ENCODE peak calls at places on chromosomes 3 and 15, in four cellular contexts. H is sigmoid colon, Y is fibroblast of pulmonary artery, M is adrenal gland. B is an unnamed sample.

GRCh38 chr3:127970966-127971592 is 56.0 kb downstream of the KBTBD12 start:
- DNase-seq in H (no peak), M (peak; percentile 40), Y (peak; percentile 69), B (no peak)

GRCh38 chr15:56244237-56244810 is 645 bp upstream of the RFX7 start:
- DNase-seq in Y (peak; percentile 76), H (peak; percentile 69), M (peak; percentile 47), B (peak; percentile 27)

GRCh38 chr3:152258448-152259302 is 10.1 kb upstream of the MBNL1 start:
- DNase-seq in M (peak; percentile 37), Y (peak; percentile 99), H (peak; percentile 85), B (peak; percentile 35)

GRCh38 chr15:95448531-95449210 is 881.8 kb upstream of the NR2F2 start:
- DNase-seq in H (no peak), Y (no peak), M (no peak), B (no peak)

GRCh38 chr3:48469046-48469915 is 22.7 kb downstream of the ATRIP start:
- DNase-seq in H (no peak), Y (no peak), M (no peak), B (no peak)

GRCh38 chr3:183188895-183189462 is 26.4 kb upstream of the LAMP3 start:
- DNase-seq in M (no peak), H (no peak), Y (peak; percentile 43), B (peak; percentile 47)

GRCh38 chr3:56369914-56370313 is 98.4 kb downstream of the ERC2 start:
- DNase-seq in M (no peak), H (no peak), Y (no peak), B (no peak)

GRCh38 chr3:188067932-188068331 is 86.0 kb upstream of the LPP start:
- DNase-seq in M (peak; percentile 32), H (no peak), Y (peak; percentile 65), B (no peak)

GRCh38 chr3:134602440-134602814 is 48.4 kb downstream of the KY start:
- DNase-seq in Y (no peak), H (no peak), M (no peak), B (no peak)

GRCh38 chr15:98963459-98963858 is 44.1 kb downstream of the PGPEP1L start:
- DNase-seq in Y (no peak), M (no peak), H (no peak), B (no peak)

GRCh38 chr3:115905871-115906270 is 282.6 kb downstream of the GAP43 start:
- DNase-seq in Y (no peak), M (no peak), H (no peak), B (no peak)

GRCh38 chr15:25730918-25731317 is 132.2 kb downstream of the ATP10A start:
- DNase-seq in Y (no peak), M (peak; percentile 4), H (peak; percentile 30), B (no peak)

GRCh38 chr3:76561494-76562242 is 478.2 kb upstream of the ROBO2 start:
- DNase-seq in H (no peak), Y (no peak), M (no peak), B (no peak)

GRCh38 chr3:87607234-87607633 is 330.9 kb upstream of the POU1F1 start:
- DNase-seq in Y (no peak), H (no peak), M (no peak), B (no peak)

GRCh38 chr3:154758109-154758868 is 321.8 kb upstream of the MME start:
- DNase-seq in M (no peak), Y (peak; percentile 62), H (no peak), B (no peak)

GRCh38 chr15:51536965-51537574 is 85.5 kb downstream of the DMXL2 start:
- DNase-seq in M (no peak), Y (peak; percentile 59), H (no peak), B (no peak)

GRCh38 chr3:188863999-188864406 is 307.8 kb upstream of the TPRG1 start:
- DNase-seq in M (no peak), Y (peak; percentile 29), H (no peak), B (no peak)

GRCh38 chr3:65685621-65686020 is 353.1 kb downstream of the MAGI1 start:
- DNase-seq in H (no peak), Y (peak; percentile 42), M (peak; percentile 58), B (no peak)

GRCh38 chr3:143697975-143698374 is 150.3 kb downstream of the SLC9A9 start:
- DNase-seq in M (no peak), H (no peak), Y (no peak), B (no peak)
- TF ChIP-seq CTCF in M (no peak), H (no peak), Y (no peak), B (no peak)

DNA sequence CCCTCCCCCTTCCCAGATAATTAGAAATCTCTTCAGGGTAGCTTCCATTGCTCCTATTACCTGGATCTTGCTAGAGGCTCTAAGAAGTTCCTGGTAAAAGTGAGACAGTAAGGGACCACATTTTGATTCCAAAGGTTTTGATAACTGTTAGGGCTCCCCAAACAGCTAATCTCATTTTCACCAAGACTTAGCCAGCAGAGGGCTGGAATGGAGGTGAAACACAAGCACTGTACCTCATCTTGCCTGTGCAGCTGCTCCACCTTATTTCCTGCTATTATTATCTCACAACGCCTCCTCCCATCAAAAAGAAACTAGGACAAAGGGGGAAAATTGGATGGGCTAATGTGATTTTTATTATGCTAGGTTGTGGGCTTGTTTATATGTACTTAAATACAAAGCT is 7.3 kb downstream of the SETD5 start:
- DNase-seq in M (no peak), Y (no peak), H (no peak), B (no peak)
- H3K4me3 ChIP-seq in M (no peak overlapping the region), Y (no peak overlapping the region), H (no peak overlapping the region), B (no peak overlapping the region)

GRCh38 chr3:30303770-30304169 is 302.6 kb upstream of the TGFBR2 start:
- DNase-seq in H (no peak), M (no peak), Y (no peak), B (no peak)

GRCh38 chr3:30306896-30307295 is 299.5 kb upstream of the TGFBR2 start:
- DNase-seq in Y (no peak), M (no peak), H (no peak), B (no peak)

GRCh38 chr3:30307548-30307947 is 298.9 kb upstream of the TGFBR2 start:
- DNase-seq in M (no peak), H (no peak), Y (no peak), B (no peak)

GRCh38 chr3:30302027-30302426 is 304.4 kb upstream of the TGFBR2 start:
- DNase-seq in Y (no peak), M (no peak), H (no peak), B (no peak)

GRCh38 chr3:30305021-30305420 is 301.4 kb upstream of the TGFBR2 start:
- DNase-seq in H (no peak), M (no peak), Y (no peak), B (no peak)
- TF ChIP-seq CTCF in H (no peak), M (no peak), Y (no peak), B (no peak)

DNA sequence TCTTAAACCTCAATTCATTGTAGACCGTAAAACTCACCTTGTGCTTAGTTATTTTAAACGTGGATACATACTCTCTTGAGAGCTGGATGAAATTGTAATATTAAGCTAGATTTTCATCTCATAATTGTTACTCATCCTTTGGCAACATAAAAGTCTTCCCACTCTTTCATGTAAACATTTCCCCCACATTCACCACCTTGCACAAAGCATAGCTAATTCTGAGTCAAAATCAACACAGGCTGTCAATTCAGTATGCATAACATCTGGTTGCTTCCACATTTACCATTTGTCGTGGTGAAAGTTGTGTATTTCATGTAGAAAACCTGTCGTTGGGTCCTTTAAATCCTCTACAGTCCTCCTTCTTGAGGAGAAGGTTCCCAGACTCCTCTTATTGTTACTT is 524.6 kb downstream of the OTOL1 start:
- DNase-seq in H (no peak), Y (no peak), M (no peak), B (no peak)
- H3K4me3 ChIP-seq in H (no peak overlapping the region), Y (no peak overlapping the region), M (no peak overlapping the region), B (no peak overlapping the region)

GRCh38 chr15:77659350-77660321 is 26.9 kb upstream of the LINGO1 start:
- DNase-seq in H (no peak), Y (peak; percentile 50), M (peak; percentile 67), B (peak; percentile 36)
- TF ChIP-seq CTCF in H (no peak), Y (peak; percentile 37), M (peak; percentile 20), B (no peak)

GRCh38 chr3:142950972-142951371 is 12.5 kb downstream of the PAQR9 start:
- DNase-seq in Y (no peak), H (no peak), M (no peak), B (no peak)
- H3K4me3 ChIP-seq in Y (no peak overlapping the region), H (no peak overlapping the region), M (no peak overlapping the region), B (no peak overlapping the region)

GRCh38 chr3:143220745-143221144 is 101.2 kb downstream of the CHST2 start:
- DNase-seq in M (no peak), Y (no peak), H (no peak), B (no peak)

GRCh38 chr3:143221446-143221845 is 101.9 kb downstream of the CHST2 start:
- DNase-seq in H (no peak), Y (no peak), M (no peak), B (no peak)

GRCh38 chr3:143222505-143222904 is 102.9 kb downstream of the CHST2 start:
- DNase-seq in M (no peak), H (no peak), Y (no peak), B (no peak)

GRCh38 chr3:143224731-143225130 is 105.2 kb downstream of the CHST2 start:
- DNase-seq in H (no peak), Y (no peak), M (no peak), B (no peak)

GRCh38 chr3:143222981-143223380 is 103.4 kb downstream of the CHST2 start:
- DNase-seq in H (no peak), Y (no peak), M (no peak), B (no peak)
- TF ChIP-seq CTCF in H (no peak), Y (no peak), M (no peak), B (no peak)

GRCh38 chr3:99430348-99431134 is 207.9 kb upstream of the COL8A1 start:
- DNase-seq in M (no peak), Y (peak; percentile 17), H (no peak), B (no peak)

GRCh38 chr3:99429501-99429900 is 208.9 kb upstream of the COL8A1 start:
- DNase-seq in H (no peak), M (no peak), Y (no peak), B (no peak)

GRCh38 chr3:99425930-99426329 is 212.5 kb upstream of the COL8A1 start:
- DNase-seq in M (no peak), H (no peak), Y (no peak), B (no peak)
- H3K4me3 ChIP-seq in M (no peak overlapping the region), H (no peak overlapping the region), Y (no peak overlapping the region), B (no peak overlapping the region)

B was measured in stomach.